ENCODE peak calls at places on chromosomes 13 and 19, in seven cellular contexts. J, B, N, A, O, V and H are unnamed samples. For H3K79me2, the result is how much of the 10 kb centered on the place peaks cover.

GRCh38 chr19:9018163-9018875 is 8.1 kb upstream of the MUC16 start:
- DNase-seq in J (peak), B (no peak), N (no peak), A (no peak), O (peak), V (no peak), H (no peak)

GRCh38 chr13:39676315-39676876 is 20.9 kb downstream of the COG6 start:
- DNase-seq in J (peak), B (peak), N (peak), A (peak), O (no peak), V (peak), H (peak)

GRCh38 chr13:112686364-112686763 is 3.5 kb upstream of the ATP11A start:
- DNase-seq in J (no peak), B (peak), N (no peak), A (no peak), O (no peak), V (no peak), H (no peak)

GRCh38 chr13:42275098-42275471 is 3.1 kb downstream of the AKAP11 start:
- DNase-seq in J (no peak), B (no peak), N (peak), A (no peak), O (no peak), V (peak), H (peak)

GRCh38 chr13:22027561-22027960 is 356.7 kb downstream of the FGF9 start:
- DNase-seq in J (no peak), B (no peak), N (no peak), A (peak), O (no peak), V (no peak), H (no peak)

GRCh38 chr19:41621654-41622053 is 5.2 kb downstream of the CEACAM4 start:
- DNase-seq in J (no peak), B (no peak), N (no peak), A (no peak), O (no peak), V (no peak), H (no peak)

GRCh38 chr13:49821216-49821820 is 28.8 kb upstream of the KPNA3 start:
- DNase-seq in J (no peak), B (no peak), N (peak), A (peak), O (no peak), V (peak), H (no peak)

GRCh38 chr19:51777570-51778460 is 16.8 kb downstream of the FPR2 start:
- DNase-seq in J (peak), B (peak), N (peak), A (peak), O (peak), V (peak), H (peak)

GRCh38 chr13:38213307-38213706 is 136.3 kb upstream of the UFM1 start:
- DNase-seq in J (peak), B (no peak), N (peak), A (no peak), O (peak), V (no peak), H (no peak)

GRCh38 chr13:42946927-42947326 is 45.1 kb downstream of the EPSTI1 start:
- DNase-seq in J (no peak), B (no peak), N (peak), A (no peak), O (peak), V (no peak), H (no peak)

GRCh38 chr13:28220166-28220565 is 81.8 kb downstream of the PAN3 start:
- DNase-seq in J (no peak), B (peak), N (peak), A (no peak), O (peak), V (no peak), H (no peak)

GRCh38 chr13:80341098-80341701 is at the start of gene SPRY2:
- DNase-seq in J (peak), B (peak), N (peak), A (peak), O (peak), V (no peak), H (no peak)

GRCh38 chr19:51702103-51702753 is 9.1 kb downstream of the SPACA6 start:
- DNase-seq in J (peak), B (peak), N (peak), A (peak), O (no peak), V (peak), H (peak)

GRCh38 chr13:100594731-100595130 is 6.1 kb upstream of the GGACT start:
- DNase-seq in J (peak), B (peak), N (no peak), A (peak), O (no peak), V (peak), H (no peak)

GRCh38 chr13:73983109-73983508 is 151.1 kb downstream of the KLF12 start:
- DNase-seq in J (no peak), B (no peak), N (no peak), A (no peak), O (no peak), V (no peak), H (no peak)

GRCh38 chr19:15280048-15280725 is 47.9 kb upstream of the EPHX3 start:
- DNase-seq in J (peak), B (no peak), N (peak), A (no peak), O (no peak), V (no peak), H (no peak)

GRCh38 chr13:99258210-99258860 is at the start of gene GPR18:
- DNase-seq in J (no peak), B (no peak), N (no peak), A (no peak), O (no peak), V (peak), H (peak)

GRCh38 chr13:40776681-40777165 is 5.7 kb upstream of the MRPS31 start:
- DNase-seq in J (peak), B (no peak), N (peak), A (no peak), O (peak), V (peak), H (peak)

GRCh38 chr19:3275068-3275582 is 50.7 kb downstream of the CELF5 start:
- DNase-seq in J (peak), B (no peak), N (no peak), A (peak), O (no peak), V (peak), H (peak)

GRCh38 chr19:40982594-40983101 is 8.4 kb upstream of the CYP2B6 start:
- DNase-seq in J (peak), B (peak), N (peak), A (peak), O (peak), V (no peak), H (no peak)

GRCh38 chr13:91375119-91375729 is 23.2 kb upstream of the GPC5 start:
- DNase-seq in J (peak), B (no peak), N (peak), A (peak), O (no peak), V (peak), H (peak)

GRCh38 chr13:90545070-90545840 is 802.2 kb upstream of the MIR17HG start:
- DNase-seq in J (peak), B (no peak), N (peak), A (no peak), O (no peak), V (no peak), H (no peak)

GRCh38 chr13:99103536-99103935 is 97.1 kb upstream of the UBAC2 start:
- DNase-seq in J (no peak), B (no peak), N (peak), A (peak), O (no peak), V (no peak), H (no peak)

GRCh38 chr19:41515054-41515652 is 60.8 kb upstream of the CEACAM21 start:
- DNase-seq in J (no peak), B (no peak), N (no peak), A (peak), O (no peak), V (no peak), H (no peak)

GRCh38 chr19:15421136-15421535 is 2.3 kb upstream of the AKAP8L start:
- DNase-seq in J (no peak), B (no peak), N (no peak), A (no peak), O (no peak), V (no peak), H (no peak)

GRCh38 chr13:33276581-33276980 is 9.0 kb downstream of the STARD13 start:
- DNase-seq in J (no peak), B (no peak), N (no peak), A (peak), O (peak), V (no peak), H (no peak)
- H3K79me2 ChIP-seq in J (half or more), B (half or more), N (half or more), A (under half), O (half or more), V (under half), H (under half)

GRCh38 chr19:927707-928401 is 2.0 kb downstream of the ARID3A start:
- DNase-seq in J (no peak), B (peak), N (no peak), A (peak), O (no peak), V (no peak), H (no peak)
- H3K27ac ChIP-seq in J (no peak), B (peak), N (no peak), A (peak), O (no peak), V (no peak), H (no peak)

GRCh38 chr19:39631178-39631577 is 24.5 kb upstream of the LGALS16 start:
- DNase-seq in J (no peak), B (no peak), N (no peak), A (peak), O (no peak), V (no peak), H (no peak)
- H3K79me2 ChIP-seq in J (under half), B (under half), N (under half), A (under half), O (under half), V (under half), H (under half)

DNA sequence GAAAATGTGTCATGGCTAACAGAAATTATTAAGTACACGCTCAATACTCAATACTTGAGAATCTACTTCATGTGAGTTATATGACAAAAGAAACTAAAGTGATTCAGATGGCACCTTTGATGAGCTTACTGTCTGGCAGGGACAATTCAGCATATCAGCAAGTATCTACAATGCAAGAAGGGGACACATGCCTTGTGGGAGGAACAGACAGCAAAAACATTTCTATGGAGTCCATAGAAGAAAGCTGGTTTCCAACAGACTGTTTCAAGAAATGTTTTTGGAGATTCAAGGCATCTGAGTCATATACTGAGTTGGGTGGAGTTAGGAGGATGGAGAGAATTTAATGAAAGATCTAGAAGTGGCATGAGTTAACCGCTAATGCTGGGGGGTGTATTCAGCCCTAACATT is 54.7 kb downstream of the MBNL2 start:
- DNase-seq in J (no peak), B (no peak), N (peak), A (no peak), O (peak), V (no peak), H (no peak)
- H3K27ac ChIP-seq in J (no peak), B (peak), N (peak), A (no peak), O (peak), V (no peak), H (no peak)

GRCh38 chr19:44552324-44552723 is 22.8 kb upstream of the CEACAM20 start:
- DNase-seq in J (peak), B (peak), N (peak), A (peak), O (no peak), V (peak), H (peak)

GRCh38 chr19:44553478-44554171 is 24.1 kb upstream of the CEACAM20 start:
- DNase-seq in J (no peak), B (no peak), N (peak), A (no peak), O (no peak), V (no peak), H (no peak)

GRCh38 chr19:44554641-44555246 is 25.3 kb upstream of the CEACAM20 start:
- DNase-seq in J (no peak), B (no peak), N (no peak), A (no peak), O (no peak), V (no peak), H (no peak)

DNA sequence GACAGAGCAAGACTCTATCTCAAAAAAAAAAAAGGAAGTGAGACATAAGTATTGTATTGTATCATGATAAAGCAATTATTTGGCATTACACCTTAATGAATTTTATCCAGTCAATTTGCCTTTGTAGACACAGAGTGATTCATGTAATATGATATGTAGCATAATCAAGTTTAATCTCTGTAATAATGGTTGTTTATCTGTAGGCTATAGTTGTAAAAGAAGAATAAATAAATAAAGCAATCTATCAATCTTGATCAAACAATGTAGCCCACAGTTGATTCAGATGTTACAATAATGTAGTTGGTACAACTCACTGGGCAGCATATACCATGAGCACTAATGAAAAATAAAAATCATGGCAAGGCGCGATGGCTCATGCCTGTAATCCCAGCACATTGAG is 28.5 kb upstream of the CEACAM20 start:
- DNase-seq in J (peak), B (no peak), N (no peak), A (no peak), O (no peak), V (no peak), H (no peak)
- H3K79me2 ChIP-seq in J (under half), B (under half), N (under half), A (under half), O (under half), V (under half), H (under half)

GRCh38 chr19:46944123-46944718 is 75.4 kb upstream of the NPAS1 start:
- DNase-seq in J (no peak), B (no peak), N (no peak), A (no peak), O (no peak), V (no peak), H (no peak)
- H3K27ac ChIP-seq in J (no peak), B (peak), N (peak), A (peak), O (peak), V (no peak), H (no peak)

GRCh38 chr19:38004100-38004504 is 97.1 kb downstream of the SIPA1L3 start:
- DNase-seq in J (peak), B (no peak), N (peak), A (no peak), O (peak), V (no peak), H (no peak)

GRCh38 chr19:38006361-38007045 is 99.5 kb downstream of the SIPA1L3 start:
- DNase-seq in J (no peak), B (no peak), N (no peak), A (no peak), O (no peak), V (peak), H (peak)

GRCh38 chr19:38003427-38004099 is 96.6 kb downstream of the SIPA1L3 start:
- DNase-seq in J (peak), B (peak), N (peak), A (peak), O (peak), V (peak), H (peak)

GRCh38 chr19:38005224-38005614 is 98.2 kb downstream of the SIPA1L3 start:
- DNase-seq in J (no peak), B (no peak), N (no peak), A (no peak), O (no peak), V (no peak), H (no peak)

DNA sequence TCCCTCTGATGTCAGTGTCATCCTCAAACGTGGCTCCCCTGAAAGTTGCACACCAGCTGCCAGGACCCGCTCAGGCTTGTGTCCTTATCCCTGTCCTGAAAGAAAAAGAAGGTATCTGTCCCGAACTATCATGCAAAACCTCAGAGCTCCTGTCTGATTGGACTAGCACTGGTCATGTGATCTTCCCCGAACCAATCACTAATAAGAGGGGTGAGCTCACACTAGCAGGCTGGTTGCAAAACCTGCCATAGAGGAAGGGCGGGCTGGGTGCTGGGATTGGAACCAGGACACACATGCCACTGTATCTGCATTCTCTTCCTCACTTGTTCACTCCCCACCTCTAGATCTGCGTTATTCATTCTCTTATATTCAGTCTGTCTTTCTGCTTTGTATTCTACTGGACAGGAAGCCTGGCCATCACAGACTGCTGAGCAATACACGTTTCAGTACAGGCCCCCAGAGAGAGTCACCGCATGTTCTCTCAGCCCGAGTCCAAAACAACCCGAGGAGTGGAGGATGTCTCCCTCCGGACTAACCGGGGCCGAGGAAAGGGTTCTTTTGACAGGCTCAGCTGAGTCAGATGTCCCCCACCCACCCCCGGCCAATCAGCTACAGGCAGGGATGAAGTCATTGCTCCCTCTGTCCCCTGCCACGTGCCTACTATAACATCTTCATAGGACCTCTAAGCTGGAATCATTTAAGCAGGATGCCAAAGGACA is 97.7 kb downstream of the SIPA1L3 start:
- DNase-seq in J (peak), B (peak), N (peak), A (peak), O (peak), V (peak), H (peak)
- H3K79me2 ChIP-seq in J (half or more), B (under half), N (half or more), A (under half), O (under half), V (half or more), H (under half)

GRCh38 chr19:49103331-49104085 is 10.7 kb upstream of the LIN7B start:
- DNase-seq in J (no peak), B (no peak), N (no peak), A (no peak), O (no peak), V (no peak), H (no peak)
- H3K27ac ChIP-seq in J (no peak), B (no peak), N (no peak), A (no peak), O (no peak), V (no peak), H (no peak)

GRCh38 chr19:12936582-12936981 is 1.8 kb upstream of the CALR start:
- DNase-seq in J (no peak), B (no peak), N (no peak), A (no peak), O (no peak), V (no peak), H (peak)

GRCh38 chr19:12938536-12939291 is at the start of gene CALR:
- DNase-seq in J (peak), B (peak), N (peak), A (no peak), O (no peak), V (peak), H (peak)

GRCh38 chr19:12939292-12939606 is 840 bp downstream of the CALR start:
- DNase-seq in J (peak), B (no peak), N (peak), A (no peak), O (peak), V (peak), H (peak)

GRCh38 chr19:12937243-12938053 is 961 bp upstream of the CALR start:
- DNase-seq in J (peak), B (peak), N (peak), A (peak), O (no peak), V (peak), H (peak)

GRCh38 chr19:12938054-12938535 is 314 bp upstream of the CALR start:
- DNase-seq in J (peak), B (peak), N (peak), A (peak), O (peak), V (peak), H (peak)
- H3K79me2 ChIP-seq in J (under half), B (under half), N (half or more), A (under half), O (under half), V (under half), H (under half)

GRCh38 chr13:106104281-106104901 is 431.1 kb downstream of the EFNB2 start:
- DNase-seq in J (peak), B (peak), N (peak), A (no peak), O (peak), V (no peak), H (no peak)

GRCh38 chr13:106101201-106101600 is 434.3 kb downstream of the EFNB2 start:
- DNase-seq in J (peak), B (no peak), N (no peak), A (no peak), O (peak), V (no peak), H (no peak)

GRCh38 chr13:106102776-106103175 is 432.7 kb downstream of the EFNB2 start:
- DNase-seq in J (no peak), B (no peak), N (no peak), A (no peak), O (no peak), V (no peak), H (no peak)

GRCh38 chr13:106105153-106105552 is 430.3 kb downstream of the EFNB2 start:
- DNase-seq in J (peak), B (no peak), N (peak), A (no peak), O (no peak), V (no peak), H (no peak)

GRCh38 chr13:106103779-106104178 is 431.7 kb downstream of the EFNB2 start:
- DNase-seq in J (peak), B (peak), N (peak), A (no peak), O (peak), V (no peak), H (no peak)
- H3K27ac ChIP-seq in J (peak), B (peak), N (peak), A (no peak), O (peak), V (no peak), H (no peak)